ENCODE peak calls at places on chromosomes 3 and 15, in five cellular contexts. One of them, this sample, is unnamed.

GRCh38 chr3:187222801-187223200 is 25.5 kb downstream of the RTP1 start:
- DNase-seq in progenitor cell of endocrine pancreas: no peak
- DNase-seq in CD4-positive, alpha-beta T cell: no peak
- DNase-seq in fibroblast of pulmonary artery: no peak
- DNase-seq in kidney: no peak
- DNase-seq in this sample: no peak

GRCh38 chr3:127722104-127722784 is 49.5 kb downstream of the ABTB1 start:
- DNase-seq in CD4-positive, alpha-beta T cell: no peak
- DNase-seq in progenitor cell of endocrine pancreas: no peak
- DNase-seq in kidney: no peak
- DNase-seq in fibroblast of pulmonary artery: no peak
- DNase-seq in this sample: no peak

GRCh38 chr3:134874737-134875413 is 79.8 kb downstream of the EPHB1 start:
- DNase-seq in progenitor cell of endocrine pancreas: no peak
- DNase-seq in fibroblast of pulmonary artery: no peak
- DNase-seq in kidney: no peak
- DNase-seq in CD4-positive, alpha-beta T cell: no peak
- DNase-seq in this sample: no peak

GRCh38 chr15:89808160-89808870 is 6.3 kb downstream of the ANPEP start:
- DNase-seq in kidney: peak; percentile 62
- DNase-seq in progenitor cell of endocrine pancreas: no peak
- DNase-seq in CD4-positive, alpha-beta T cell: no peak
- DNase-seq in fibroblast of pulmonary artery: no peak
- DNase-seq in this sample: no peak

GRCh38 chr3:10957976-10958749 is 34.4 kb upstream of the SLC6A1 start:
- DNase-seq in CD4-positive, alpha-beta T cell: no peak
- DNase-seq in kidney: no peak
- DNase-seq in progenitor cell of endocrine pancreas: no peak
- DNase-seq in fibroblast of pulmonary artery: peak; percentile 16
- DNase-seq in this sample: no peak

GRCh38 chr15:100764778-100765457 is 114.7 kb upstream of the ALDH1A3 start:
- DNase-seq in kidney: no peak
- DNase-seq in fibroblast of pulmonary artery: peak; percentile 88
- DNase-seq in CD4-positive, alpha-beta T cell: no peak
- DNase-seq in progenitor cell of endocrine pancreas: no peak
- DNase-seq in this sample: peak; percentile 30

GRCh38 chr3:66567066-66567465 is 66.2 kb upstream of the LRIG1 start:
- DNase-seq in fibroblast of pulmonary artery: peak; percentile 19
- DNase-seq in CD4-positive, alpha-beta T cell: no peak
- DNase-seq in progenitor cell of endocrine pancreas: no peak
- DNase-seq in kidney: no peak
- DNase-seq in this sample: peak; percentile 86

GRCh38 chr15:69141286-69141701 is 19.1 kb upstream of the GLCE start:
- DNase-seq in CD4-positive, alpha-beta T cell: no peak
- DNase-seq in progenitor cell of endocrine pancreas: no peak
- DNase-seq in fibroblast of pulmonary artery: no peak
- DNase-seq in kidney: no peak
- DNase-seq in this sample: no peak

GRCh38 chr3:184378650-184379374 is 805 bp upstream of the THPO start:
- DNase-seq in fibroblast of pulmonary artery: no peak
- DNase-seq in CD4-positive, alpha-beta T cell: no peak
- DNase-seq in progenitor cell of endocrine pancreas: no peak
- DNase-seq in kidney: no peak
- DNase-seq in this sample: no peak

GRCh38 chr3:190692256-190692655 is 170.2 kb downstream of the GMNC start:
- DNase-seq in progenitor cell of endocrine pancreas: no peak
- DNase-seq in kidney: no peak
- DNase-seq in CD4-positive, alpha-beta T cell: no peak
- DNase-seq in fibroblast of pulmonary artery: no peak
- DNase-seq in this sample: no peak

GRCh38 chr15:51634591-51635198 is 12.1 kb upstream of the DMXL2 start:
- DNase-seq in CD4-positive, alpha-beta T cell: no peak
- DNase-seq in kidney: no peak
- DNase-seq in progenitor cell of endocrine pancreas: no peak
- DNase-seq in fibroblast of pulmonary artery: no peak
- DNase-seq in this sample: no peak

GRCh38 chr3:67453628-67454027 is 200.8 kb downstream of the SUCLG2 start:
- DNase-seq in progenitor cell of endocrine pancreas: no peak
- DNase-seq in CD4-positive, alpha-beta T cell: no peak
- DNase-seq in fibroblast of pulmonary artery: no peak
- DNase-seq in kidney: no peak
- DNase-seq in this sample: no peak

GRCh38 chr3:115819785-115820384 is 196.6 kb downstream of the GAP43 start:
- DNase-seq in fibroblast of pulmonary artery: peak; percentile 93
- DNase-seq in CD4-positive, alpha-beta T cell: peak; percentile 38
- DNase-seq in kidney: no peak
- DNase-seq in progenitor cell of endocrine pancreas: peak; percentile 25
- DNase-seq in this sample: peak; percentile 81

GRCh38 chr3:193773266-193774183 is 180.5 kb downstream of the OPA1 start:
- DNase-seq in progenitor cell of endocrine pancreas: no peak
- DNase-seq in CD4-positive, alpha-beta T cell: no peak
- DNase-seq in fibroblast of pulmonary artery: no peak
- DNase-seq in kidney: no peak
- DNase-seq in this sample: no peak

GRCh38 chr3:57910988-57911387 is 97.2 kb upstream of the FLNB start:
- DNase-seq in fibroblast of pulmonary artery: peak; percentile 38
- DNase-seq in progenitor cell of endocrine pancreas: no peak
- DNase-seq in kidney: no peak
- DNase-seq in CD4-positive, alpha-beta T cell: no peak
- DNase-seq in this sample: peak; percentile 24

GRCh38 chr3:106824856-106825255 is 552.4 kb upstream of the CCDC54 start:
- DNase-seq in kidney: no peak
- DNase-seq in CD4-positive, alpha-beta T cell: no peak
- DNase-seq in progenitor cell of endocrine pancreas: no peak
- DNase-seq in fibroblast of pulmonary artery: peak; percentile 54
- DNase-seq in this sample: peak; percentile 63

GRCh38 chr3:173395412-173396181 is 1.9 kb upstream of the NLGN1 start:
- DNase-seq in kidney: peak; percentile 95
- DNase-seq in CD4-positive, alpha-beta T cell: no peak
- DNase-seq in progenitor cell of endocrine pancreas: peak; percentile 64
- DNase-seq in fibroblast of pulmonary artery: peak; percentile 75
- DNase-seq in this sample: peak; percentile 48

GRCh38 chr15:95559875-95560394 is 770.6 kb upstream of the NR2F2 start:
- DNase-seq in progenitor cell of endocrine pancreas: no peak
- DNase-seq in fibroblast of pulmonary artery: peak; percentile 94
- DNase-seq in kidney: no peak
- DNase-seq in CD4-positive, alpha-beta T cell: no peak
- DNase-seq in this sample: peak; percentile 98

GRCh38 chr3:20104167-20104661 is 64.0 kb downstream of the KAT2B start:
- DNase-seq in CD4-positive, alpha-beta T cell: peak; percentile 3
- DNase-seq in fibroblast of pulmonary artery: no peak
- DNase-seq in progenitor cell of endocrine pancreas: no peak
- DNase-seq in kidney: no peak
- DNase-seq in this sample: no peak

GRCh38 chr3:105195260-105195659 is 171.4 kb upstream of the ALCAM start:
- DNase-seq in progenitor cell of endocrine pancreas: no peak
- DNase-seq in fibroblast of pulmonary artery: peak; percentile 61
- DNase-seq in CD4-positive, alpha-beta T cell: no peak
- DNase-seq in kidney: no peak
- DNase-seq in this sample: peak; percentile 28

GRCh38 chr3:155963557-155963956 is 93.1 kb downstream of the GMPS start:
- DNase-seq in CD4-positive, alpha-beta T cell: no peak
- DNase-seq in kidney: no peak
- DNase-seq in progenitor cell of endocrine pancreas: no peak
- DNase-seq in fibroblast of pulmonary artery: peak; percentile 45
- DNase-seq in this sample: peak; percentile 46

GRCh38 chr3:143067201-143067600 is 52.4 kb upstream of the CHST2 start:
- DNase-seq in kidney: no peak
- DNase-seq in fibroblast of pulmonary artery: no peak
- DNase-seq in progenitor cell of endocrine pancreas: no peak
- DNase-seq in CD4-positive, alpha-beta T cell: no peak
- DNase-seq in this sample: no peak

GRCh38 chr15:49227602-49228001 is 57.6 kb downstream of the GALK2 start:
- DNase-seq in kidney: no peak
- DNase-seq in CD4-positive, alpha-beta T cell: no peak
- DNase-seq in fibroblast of pulmonary artery: no peak
- DNase-seq in progenitor cell of endocrine pancreas: no peak
- DNase-seq in this sample: no peak

GRCh38 chr3:135218782-135219181 is 423.7 kb downstream of the EPHB1 start:
- DNase-seq in CD4-positive, alpha-beta T cell: no peak
- DNase-seq in progenitor cell of endocrine pancreas: no peak
- DNase-seq in fibroblast of pulmonary artery: no peak
- DNase-seq in kidney: no peak
- DNase-seq in this sample: no peak

GRCh38 chr3:69033470-69033869 is 18.7 kb downstream of the TMF1 start:
- DNase-seq in kidney: no peak
- DNase-seq in fibroblast of pulmonary artery: peak; percentile 75
- DNase-seq in CD4-positive, alpha-beta T cell: no peak
- DNase-seq in progenitor cell of endocrine pancreas: no peak
- DNase-seq in this sample: peak; percentile 84

GRCh38 chr15:52491460-52491859 is 37.2 kb downstream of the MYO5A start:
- DNase-seq in progenitor cell of endocrine pancreas: no peak
- DNase-seq in CD4-positive, alpha-beta T cell: no peak
- DNase-seq in kidney: no peak
- DNase-seq in fibroblast of pulmonary artery: peak; percentile 20
- DNase-seq in this sample: no peak

GRCh38 chr15:100261302-100262240 is 80.2 kb downstream of the ADAMTS17 start:
- DNase-seq in progenitor cell of endocrine pancreas: peak; percentile 5
- DNase-seq in kidney: no peak
- DNase-seq in CD4-positive, alpha-beta T cell: no peak
- DNase-seq in fibroblast of pulmonary artery: no peak
- DNase-seq in this sample: no peak

GRCh38 chr15:80996247-80996646 is 4.5 kb upstream of the TLNRD1 start:
- DNase-seq in kidney: no peak
- DNase-seq in fibroblast of pulmonary artery: peak; percentile 39
- DNase-seq in progenitor cell of endocrine pancreas: no peak
- DNase-seq in CD4-positive, alpha-beta T cell: no peak
- DNase-seq in this sample: no peak

GRCh38 chr3:134457331-134458125 is 28.3 kb downstream of the ANAPC13 start:
- DNase-seq in progenitor cell of endocrine pancreas: no peak
- DNase-seq in fibroblast of pulmonary artery: no peak
- DNase-seq in kidney: no peak
- DNase-seq in CD4-positive, alpha-beta T cell: no peak
- DNase-seq in this sample: no peak

DNA sequence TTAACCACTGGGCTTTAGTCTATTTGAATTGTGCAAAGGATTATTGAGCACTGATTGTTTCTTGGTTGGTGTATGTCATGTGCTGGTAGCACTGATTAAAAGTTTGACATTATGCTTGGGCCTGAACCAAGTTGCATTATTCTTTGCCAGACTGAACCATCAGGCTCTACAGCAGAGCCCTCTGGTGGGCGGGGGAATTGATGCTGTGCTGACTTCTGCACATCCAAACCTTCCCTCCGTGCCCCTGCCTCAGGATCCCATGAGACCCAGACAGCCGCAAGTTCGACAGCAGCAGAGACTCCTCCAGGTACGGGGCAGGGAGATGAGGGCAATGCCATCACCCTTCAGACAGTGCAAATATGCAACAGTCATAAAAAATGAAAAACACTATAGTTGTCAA is 28.4 kb upstream of the P2RY12 start:
- DNase-seq in fibroblast of pulmonary artery: no peak
- DNase-seq in CD4-positive, alpha-beta T cell: no peak
- DNase-seq in kidney: no peak
- DNase-seq in progenitor cell of endocrine pancreas: no peak
- DNase-seq in this sample: no peak
- TF ChIP-seq CTCF in fibroblast of pulmonary artery: no peak
- TF ChIP-seq CTCF in CD4-positive, alpha-beta T cell: no peak
- TF ChIP-seq CTCF in kidney: no peak
- TF ChIP-seq CTCF in progenitor cell of endocrine pancreas: no peak
- TF ChIP-seq CTCF in this sample: peak; percentile 25

DNA sequence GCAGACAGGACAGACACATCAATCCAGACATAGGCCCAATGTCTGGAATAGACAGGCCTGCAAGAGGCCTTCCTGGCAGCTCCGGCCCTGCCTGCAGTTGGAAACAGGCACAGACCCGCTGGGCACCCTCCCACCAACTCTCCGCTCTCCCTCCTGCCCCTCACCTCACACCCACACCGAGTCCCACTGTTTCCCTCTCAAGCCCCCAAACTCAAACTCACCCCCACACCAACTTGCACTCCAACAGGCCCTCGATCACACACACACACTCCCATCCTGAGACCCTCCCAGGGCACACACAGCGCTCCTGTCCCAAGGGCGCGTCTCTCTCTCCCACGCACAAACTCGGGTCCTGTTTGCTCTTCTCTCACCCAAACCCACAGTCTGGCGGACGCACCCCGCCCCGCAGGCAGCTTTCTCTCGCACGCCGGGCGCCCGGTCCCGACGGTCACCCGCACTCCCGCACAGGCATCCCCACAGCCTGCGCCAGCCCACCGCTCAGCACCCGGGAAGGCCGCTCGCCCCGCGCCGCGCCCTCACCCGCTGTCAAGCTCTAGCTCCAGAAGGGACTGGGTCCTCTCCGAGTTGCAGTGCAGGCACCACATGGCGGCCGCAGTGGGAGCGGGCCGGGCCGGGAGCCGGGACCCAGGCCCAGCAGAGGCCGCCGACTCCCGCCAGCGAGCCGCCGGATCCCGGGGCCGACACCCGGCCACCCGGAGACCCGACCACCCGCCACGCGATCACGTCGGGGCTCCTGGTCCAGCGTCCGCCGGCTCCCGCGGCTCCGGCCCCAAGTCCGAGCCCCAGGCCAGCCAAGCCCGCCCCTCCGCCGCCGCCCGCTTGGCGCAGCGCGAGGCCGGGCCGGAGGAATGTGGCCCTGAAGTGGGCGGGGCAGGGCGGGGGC is 106.1 kb downstream of the IQSEC1 start:
- DNase-seq in progenitor cell of endocrine pancreas: peak; percentile 78
- DNase-seq in kidney: peak; percentile 74
- DNase-seq in CD4-positive, alpha-beta T cell: no peak
- DNase-seq in fibroblast of pulmonary artery: peak; percentile 22
- DNase-seq in this sample: no peak
- TF ChIP-seq CTCF in progenitor cell of endocrine pancreas: no peak
- TF ChIP-seq CTCF in kidney: no peak
- TF ChIP-seq CTCF in CD4-positive, alpha-beta T cell: no peak
- TF ChIP-seq CTCF in fibroblast of pulmonary artery: no peak
- TF ChIP-seq CTCF in this sample: no peak

GRCh38 chr3:132723024-132723462 is 834 bp upstream of the NPHP3 start:
- DNase-seq in CD4-positive, alpha-beta T cell: no peak
- DNase-seq in fibroblast of pulmonary artery: no peak
- DNase-seq in kidney: no peak
- DNase-seq in progenitor cell of endocrine pancreas: no peak
- DNase-seq in this sample: no peak
- TF ChIP-seq CTCF in CD4-positive, alpha-beta T cell: no peak
- TF ChIP-seq CTCF in fibroblast of pulmonary artery: no peak
- TF ChIP-seq CTCF in kidney: no peak
- TF ChIP-seq CTCF in progenitor cell of endocrine pancreas: no peak
- TF ChIP-seq CTCF in this sample: no peak

DNA sequence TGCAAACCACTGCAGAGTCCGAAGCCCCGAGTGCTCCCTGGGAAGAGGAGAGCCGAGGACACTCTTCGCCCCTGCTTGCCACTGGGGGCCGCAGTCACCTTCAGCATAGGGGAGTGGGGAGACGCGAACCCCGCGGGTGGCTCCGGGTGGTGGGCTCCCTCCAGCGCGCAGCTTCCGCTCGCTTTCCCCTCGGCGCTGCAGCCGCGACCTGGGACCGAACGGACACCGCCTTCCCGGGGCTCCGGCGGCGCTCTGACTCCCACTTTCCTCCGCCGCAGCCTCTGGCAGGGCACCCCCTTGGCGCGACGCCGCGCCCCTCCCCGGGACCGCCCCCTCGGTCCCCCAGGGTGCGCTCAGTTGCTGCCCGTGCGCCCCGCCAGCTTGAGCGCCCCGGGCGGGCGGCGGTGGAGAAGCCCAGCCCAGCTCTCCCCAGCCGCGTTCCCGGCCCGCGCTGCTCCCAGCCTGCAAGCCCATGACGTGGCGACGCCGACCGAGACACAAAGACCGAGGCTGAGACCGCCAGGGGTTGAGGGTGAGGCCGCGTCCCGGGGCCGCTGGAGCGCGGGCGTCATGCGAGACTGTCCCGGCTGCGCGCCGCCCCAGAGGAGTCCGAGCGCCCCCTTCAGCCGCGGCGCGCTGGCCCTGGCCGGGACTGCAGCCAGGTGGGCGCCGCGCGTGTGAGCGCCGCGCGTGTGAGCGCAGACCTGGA is at the start of gene MINAR1:
- DNase-seq in kidney: peak; percentile 74
- DNase-seq in CD4-positive, alpha-beta T cell: no peak
- DNase-seq in progenitor cell of endocrine pancreas: peak; percentile 66
- DNase-seq in fibroblast of pulmonary artery: peak; percentile 41
- DNase-seq in this sample: peak; percentile 40
- TF ChIP-seq CTCF in kidney: no peak
- TF ChIP-seq CTCF in CD4-positive, alpha-beta T cell: no peak
- TF ChIP-seq CTCF in progenitor cell of endocrine pancreas: peak; percentile 52
- TF ChIP-seq CTCF in fibroblast of pulmonary artery: no peak
- TF ChIP-seq CTCF in this sample: peak; percentile 27